ENCODE peak calls at places on chromosomes 6 and 20, in five cellular contexts. D is cardiac muscle cell, P is AG10803, Q is tibial nerve, O is sigmoid colon. X is an unnamed sample.

GRCh38 chr6:11211235-11211634 is 21.2 kb downstream of the NEDD9 start:
- DNase-seq in Q (no peak), O (no peak), P (no peak), D (peak; percentile 41), X (no peak)

GRCh38 chr6:44646355-44646754 is 258.8 kb downstream of the CDC5L start:
- DNase-seq in O (no peak), P (peak; percentile 82), Q (no peak), D (peak; percentile 85), X (peak; percentile 48)

GRCh38 chr6:37624606-37625574 is 72.8 kb downstream of the MDGA1 start:
- DNase-seq in O (no peak), P (peak; percentile 23), D (peak; percentile 53), Q (no peak), X (peak; percentile 19)

GRCh38 chr20:43994486-43995100 is 79.9 kb downstream of the TOX2 start:
- DNase-seq in Q (no peak), D (peak; percentile 36), O (no peak), P (peak; percentile 22), X (peak; percentile 58)

GRCh38 chr6:168992696-168993185 is 260.9 kb downstream of the THBS2 start:
- DNase-seq in O (no peak), P (no peak), Q (no peak), D (no peak), X (peak; percentile 32)

GRCh38 chr6:40438556-40438955 is 148.6 kb downstream of the LRFN2 start:
- DNase-seq in Q (no peak), P (no peak), O (no peak), D (no peak), X (no peak)

GRCh38 chr20:6142348-6142993 is 19.6 kb upstream of the FERMT1 start:
- DNase-seq in D (peak; percentile 71), Q (peak; percentile 74), P (peak; percentile 65), O (no peak), X (peak; percentile 64)

GRCh38 chr20:60299951-60300350 is 341.7 kb downstream of the CDH26 start:
- DNase-seq in O (no peak), D (no peak), Q (no peak), P (no peak), X (no peak)

GRCh38 chr6:75947935-75948334 is 124.5 kb downstream of the IMPG1 start:
- DNase-seq in D (no peak), O (no peak), P (no peak), Q (no peak), X (no peak)

GRCh38 chr6:134416501-134417154 is 98.7 kb upstream of the SGK1 start:
- DNase-seq in O (no peak), D (peak; percentile 68), P (peak; percentile 64), Q (no peak), X (peak; percentile 30)

GRCh38 chr20:12152996-12153395 is 235.3 kb downstream of the BTBD3 start:
- DNase-seq in Q (no peak), O (no peak), P (peak; percentile 15), D (no peak), X (peak; percentile 79)

GRCh38 chr6:85470023-85470410 is 20.1 kb downstream of the NT5E start:
- DNase-seq in P (peak; percentile 48), D (no peak), Q (no peak), O (no peak), X (no peak)

GRCh38 chr6:100240798-100241197 is 223.9 kb downstream of the SIM1 start:
- DNase-seq in Q (no peak), P (no peak), O (no peak), D (no peak), X (no peak)

GRCh38 chr20:44770480-44771171 is 25.0 kb downstream of the KCNK15 start:
- DNase-seq in P (no peak), O (no peak), Q (no peak), D (peak; percentile 14), X (no peak)

GRCh38 chr6:107361568-107362270 is 97.6 kb downstream of the PDSS2 start:
- DNase-seq in D (peak; percentile 76), Q (no peak), O (no peak), P (peak; percentile 56), X (peak; percentile 59)

GRCh38 chr6:24385536-24386269 is 17.0 kb upstream of the MRS2 start:
- DNase-seq in Q (no peak), D (no peak), P (no peak), O (no peak), X (no peak)

GRCh38 chr6:127102299-127102698 is 16.2 kb upstream of the RSPO3 start:
- DNase-seq in O (no peak), Q (no peak), D (peak; percentile 77), P (peak; percentile 98), X (peak; percentile 94)

GRCh38 chr6:159180001-159180400 is 10.8 kb downstream of the FNDC1 start:
- DNase-seq in P (peak; percentile 97), O (no peak), Q (no peak), D (peak; percentile 97), X (no peak)

GRCh38 chr6:22019877-22020276 is 277.0 kb downstream of the PRL start:
- DNase-seq in Q (no peak), P (no peak), D (no peak), O (no peak), X (no peak)

GRCh38 chr20:50387996-50388332 is 122.2 kb upstream of the PTPN1 start:
- DNase-seq in O (no peak), P (no peak), D (peak; percentile 36), Q (no peak), X (no peak)

GRCh38 chr6:145283856-145284255 is 451.5 kb downstream of the EPM2A start:
- DNase-seq in P (no peak), D (no peak), Q (no peak), O (no peak), X (no peak)

GRCh38 chr6:130933712-130934200 is 106.5 kb downstream of the SMLR1 start:
- DNase-seq in Q (no peak), O (no peak), D (peak; percentile 67), P (peak; percentile 89), X (peak; percentile 38)

GRCh38 chr20:20772492-20773047 is 60.1 kb upstream of the RALGAPA2 start:
- DNase-seq in O (no peak), Q (no peak), D (no peak), P (no peak), X (no peak)

GRCh38 chr20:54514020-54514607 is 38.7 kb downstream of the DOK5 start:
- DNase-seq in O (no peak), Q (no peak), P (no peak), D (no peak), X (no peak)

GRCh38 chr6:139369568-139370046 is 4.8 kb downstream of the CITED2 start:
- DNase-seq in P (peak; percentile 87), D (peak; percentile 80), Q (no peak), O (no peak), X (peak; percentile 99)

GRCh38 chr20:50588034-50588736 is 78.0 kb downstream of the PTPN1 start:
- DNase-seq in P (peak; percentile 47), O (peak; percentile 43), D (peak; percentile 68), Q (peak; percentile 47), X (peak; percentile 63)

DNA sequence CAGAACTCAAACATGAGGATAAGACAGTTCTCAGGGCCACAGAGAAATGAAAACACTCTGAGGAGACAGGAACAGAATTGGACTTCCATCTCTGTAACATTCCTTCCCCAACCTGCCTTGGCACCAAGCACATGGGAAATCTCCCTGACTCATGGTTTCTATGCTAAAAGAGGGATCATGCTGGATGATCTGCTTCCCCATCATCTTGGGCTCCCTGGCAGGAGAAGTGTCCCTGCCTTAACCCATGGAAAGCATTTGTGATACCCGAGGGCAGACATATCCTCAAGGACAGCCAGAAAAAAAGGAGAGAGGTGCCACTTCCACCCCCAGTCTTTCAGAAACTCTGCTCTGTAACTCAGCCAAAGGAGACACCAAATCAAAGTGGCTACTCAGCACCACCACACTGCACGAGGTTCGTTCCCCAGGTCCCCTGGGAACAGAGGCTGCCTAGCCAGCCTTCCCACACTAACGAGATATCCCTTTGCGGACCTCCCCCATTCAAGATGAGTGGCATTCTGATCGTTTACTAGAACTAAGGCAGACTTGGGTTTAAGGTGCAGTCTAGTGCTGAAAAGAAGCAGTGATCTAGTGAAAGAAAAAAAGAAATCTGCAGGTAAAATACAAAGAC is 34.8 kb downstream of the BLOC1S5 start:
- DNase-seq in P (no peak), O (no peak), D (peak; percentile 32), Q (no peak), X (no peak)
- TF ChIP-seq CTCF in P (no peak), O (no peak), D (no peak), Q (no peak), X (no peak)

GRCh38 chr20:47353224-47353696 is 3.2 kb downstream of the ZMYND8 start:
- DNase-seq in D (no peak), O (no peak), P (no peak), Q (no peak), X (no peak)

GRCh38 chr20:47350181-47350550 is 6.3 kb downstream of the ZMYND8 start:
- DNase-seq in D (no peak), O (no peak), P (no peak), Q (no peak), X (no peak)

GRCh38 chr20:47350691-47351545 is 5.6 kb downstream of the ZMYND8 start:
- DNase-seq in Q (no peak), P (no peak), D (no peak), O (no peak), X (no peak)

GRCh38 chr20:47352332-47353223 is 3.9 kb downstream of the ZMYND8 start:
- DNase-seq in P (no peak), Q (no peak), O (no peak), D (peak; percentile 73), X (no peak)

DNA sequence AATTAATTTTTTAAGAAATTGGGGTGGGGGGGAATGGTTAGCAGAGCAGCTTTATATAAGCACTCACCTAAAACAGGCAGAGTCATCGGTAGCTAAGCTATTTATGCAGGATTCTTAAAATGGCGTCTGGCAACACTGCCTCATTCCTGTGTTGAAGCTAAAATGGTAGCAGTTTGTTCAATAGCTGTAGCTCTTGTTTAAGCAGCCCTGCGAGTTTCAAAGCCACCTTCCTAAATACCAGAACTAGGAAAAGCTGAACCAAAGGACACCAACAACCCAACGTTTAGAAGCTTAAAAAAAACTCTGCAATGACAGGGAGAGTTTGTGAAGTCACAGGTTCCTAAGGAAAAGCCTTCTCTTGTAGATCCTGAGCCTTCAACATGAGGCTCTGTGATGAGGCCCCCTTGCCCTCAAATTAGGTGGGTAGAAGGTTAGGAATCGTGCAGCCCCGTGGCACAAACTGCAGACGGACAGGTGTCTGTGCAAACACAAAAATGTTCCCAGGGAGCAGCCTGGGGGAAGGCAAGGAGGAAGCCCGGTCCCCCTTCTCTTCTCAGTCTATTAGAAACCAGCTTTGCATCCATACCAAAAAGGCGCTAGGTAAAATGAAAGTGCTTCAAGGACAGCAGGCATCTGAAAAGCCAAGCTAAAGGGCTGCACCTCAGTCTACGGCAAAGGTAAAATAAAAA is 4.7 kb downstream of the ZMYND8 start:
- DNase-seq in D (no peak), Q (no peak), P (no peak), O (no peak), X (no peak)
- H3K4me3 ChIP-seq in D (peak overlapping the region; percentile 6), Q (peak overlapping the region; percentile 10), P (peak overlapping the region; percentile 11), O (peak overlapping the region; percentile 1), X (peak overlapping the region; percentile 64)

GRCh38 chr20:63366658-63367360 is 5.7 kb upstream of the CHRNA4 start:
- DNase-seq in Q (no peak), P (no peak), O (no peak), D (no peak), X (no peak)
- TF ChIP-seq CTCF in Q (no peak), P (no peak), O (no peak), D (no peak), X (no peak)

DNA sequence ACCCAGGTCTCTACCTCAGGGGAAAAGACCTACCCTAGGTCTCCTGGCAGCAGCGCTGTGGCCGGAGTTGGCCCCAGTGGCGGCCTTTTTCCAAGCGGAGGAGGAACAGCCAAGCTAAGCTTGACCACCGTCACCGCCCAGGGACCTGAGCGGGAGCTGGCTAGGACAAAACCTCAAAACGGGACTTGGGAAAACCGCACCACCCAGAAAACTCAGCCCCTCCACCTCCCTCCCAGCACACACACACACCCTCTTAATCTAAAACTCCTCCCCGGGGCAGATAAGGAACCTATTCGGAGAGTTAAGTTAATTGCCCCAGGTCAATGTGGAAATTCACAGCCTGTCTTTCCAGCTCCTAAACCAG is 2.7 kb upstream of the TRERF1 start:
- DNase-seq in P (no peak), Q (no peak), D (peak; percentile 47), O (no peak), X (peak; percentile 76)
- H3K4me3 ChIP-seq in P (peak overlapping the region; percentile 85), Q (no peak overlapping the region), D (peak overlapping the region; percentile 77), O (no peak overlapping the region), X (peak overlapping the region; percentile 82)

X was measured in fibroblast of villous mesenchyme.